ENCODE peak calls at places on chromosomes 5 and 9, in six cellular contexts. One of them, this sample, is unnamed. For H3K36me3, the result is how much of the 10 kb centered on the place peaks cover.

GRCh38 chr9:79701651-79702050 is 129.9 kb downstream of the TLE4 start:
- DNase-seq in suprapubic skin: no peak
- DNase-seq in sigmoid colon: no peak
- DNase-seq in tibial nerve: peak
- DNase-seq in K562: no peak
- DNase-seq in stomach: no peak
- DNase-seq in this sample: no peak

GRCh38 chr9:33860200-33860871 is 43.4 kb downstream of the UBE2R2 start:
- DNase-seq in sigmoid colon: no peak
- DNase-seq in tibial nerve: no peak
- DNase-seq in K562: no peak
- DNase-seq in suprapubic skin: no peak
- DNase-seq in stomach: no peak
- DNase-seq in this sample: no peak

GRCh38 chr5:32143991-32144636 is 30.0 kb downstream of the GOLPH3 start:
- DNase-seq in K562: no peak
- DNase-seq in suprapubic skin: no peak
- DNase-seq in tibial nerve: no peak
- DNase-seq in sigmoid colon: no peak
- DNase-seq in stomach: no peak
- DNase-seq in this sample: no peak

GRCh38 chr9:107306308-107306707 is 23.2 kb downstream of the RAD23B start:
- DNase-seq in tibial nerve: no peak
- DNase-seq in sigmoid colon: no peak
- DNase-seq in stomach: no peak
- DNase-seq in K562: no peak
- DNase-seq in suprapubic skin: no peak
- DNase-seq in this sample: no peak

GRCh38 chr5:96699186-96699820 is 37.1 kb downstream of the CAST start:
- DNase-seq in sigmoid colon: no peak
- DNase-seq in suprapubic skin: no peak
- DNase-seq in stomach: no peak
- DNase-seq in tibial nerve: no peak
- DNase-seq in K562: peak
- DNase-seq in this sample: no peak

GRCh38 chr5:81052325-81052724 is 92.2 kb downstream of the RASGRF2 start:
- DNase-seq in K562: no peak
- DNase-seq in suprapubic skin: no peak
- DNase-seq in sigmoid colon: no peak
- DNase-seq in tibial nerve: no peak
- DNase-seq in stomach: no peak
- DNase-seq in this sample: no peak

GRCh38 chr5:40220260-40220659 is 459.5 kb upstream of the PTGER4 start:
- DNase-seq in suprapubic skin: no peak
- DNase-seq in tibial nerve: no peak
- DNase-seq in K562: no peak
- DNase-seq in stomach: no peak
- DNase-seq in sigmoid colon: no peak
- DNase-seq in this sample: no peak

GRCh38 chr9:32698706-32699277 is 63.3 kb upstream of the TAF1L start:
- DNase-seq in suprapubic skin: no peak
- DNase-seq in K562: no peak
- DNase-seq in sigmoid colon: no peak
- DNase-seq in tibial nerve: no peak
- DNase-seq in stomach: no peak
- DNase-seq in this sample: no peak

DNA sequence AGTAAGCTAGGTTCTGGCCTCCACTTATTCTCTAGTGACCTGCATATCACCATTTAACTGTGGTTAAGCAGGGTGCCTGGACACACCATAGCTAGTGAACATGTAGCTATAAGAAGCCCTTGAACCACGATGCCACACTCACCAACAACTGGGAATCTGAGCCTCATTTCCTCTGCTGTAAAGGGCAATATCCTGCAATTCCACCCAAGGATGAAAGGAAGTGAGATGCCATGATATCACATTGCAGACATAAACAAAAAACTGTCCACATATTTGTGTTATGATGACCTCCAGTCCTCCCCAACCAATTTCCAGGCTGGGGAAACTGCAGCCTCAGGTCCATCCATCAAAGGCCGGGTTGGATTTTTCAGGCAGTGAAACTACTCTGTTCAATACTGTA is 10.4 kb downstream of the TNIP1 start:
- DNase-seq in tibial nerve: no peak
- DNase-seq in K562: no peak
- DNase-seq in stomach: no peak
- DNase-seq in sigmoid colon: no peak
- DNase-seq in suprapubic skin: no peak
- DNase-seq in this sample: no peak
- H3K36me3 ChIP-seq in tibial nerve: under half
- H3K36me3 ChIP-seq in K562: under half
- H3K36me3 ChIP-seq in stomach: under half
- H3K36me3 ChIP-seq in sigmoid colon: under half
- H3K36me3 ChIP-seq in suprapubic skin: under half
- H3K36me3 ChIP-seq in this sample: under half

DNA sequence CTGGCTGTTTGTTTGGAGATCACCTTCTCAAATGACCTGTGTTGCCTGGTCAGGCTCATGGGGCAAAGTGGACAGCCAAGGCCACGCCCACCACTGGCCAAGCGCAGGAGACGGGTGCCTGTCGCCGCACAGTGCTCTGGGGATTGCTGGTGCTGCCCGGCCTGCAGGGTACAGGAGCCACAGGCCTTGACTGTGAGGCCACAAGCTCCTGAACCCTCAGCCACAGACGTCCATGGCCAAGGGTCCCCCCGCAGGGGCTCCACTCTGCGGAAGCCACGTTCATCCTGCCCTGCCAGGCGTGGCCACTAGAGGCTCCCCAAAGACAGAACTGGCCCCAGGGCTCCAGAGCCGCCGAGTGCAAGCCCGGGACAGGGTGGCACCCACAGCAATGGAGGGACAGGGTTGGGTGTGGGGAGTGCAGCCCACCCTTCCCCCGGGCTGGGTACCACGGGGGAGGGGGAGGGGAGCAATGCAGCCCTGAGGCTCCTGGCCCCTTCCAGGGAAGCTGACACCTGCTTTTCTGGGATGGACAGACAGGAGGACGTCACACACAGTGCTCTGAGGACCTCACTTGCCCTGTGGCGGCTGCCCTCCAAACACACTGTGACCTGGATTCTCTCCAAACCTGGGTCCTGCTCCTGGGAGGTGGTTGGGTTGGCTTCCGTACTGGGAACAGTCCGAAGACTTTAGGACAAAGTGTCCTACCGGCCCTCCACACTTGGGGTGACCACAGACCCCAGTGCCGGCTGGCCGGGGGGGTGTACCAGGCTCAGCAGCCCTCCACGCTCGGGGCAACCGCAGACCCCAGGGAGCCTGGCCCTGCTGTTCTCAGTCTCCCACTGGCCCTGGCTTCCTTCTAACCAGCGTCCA is 21.5 kb downstream of the TPPP start:
- DNase-seq in stomach: peak
- DNase-seq in tibial nerve: peak
- DNase-seq in K562: peak
- DNase-seq in suprapubic skin: peak
- DNase-seq in sigmoid colon: peak
- DNase-seq in this sample: peak
- TF ChIP-seq EP300 in stomach: no peak
- TF ChIP-seq EP300 in tibial nerve: no peak
- TF ChIP-seq EP300 in K562: no peak
- TF ChIP-seq EP300 in suprapubic skin: no peak
- TF ChIP-seq EP300 in sigmoid colon: no peak
- TF ChIP-seq EP300 in this sample: no peak

DNA sequence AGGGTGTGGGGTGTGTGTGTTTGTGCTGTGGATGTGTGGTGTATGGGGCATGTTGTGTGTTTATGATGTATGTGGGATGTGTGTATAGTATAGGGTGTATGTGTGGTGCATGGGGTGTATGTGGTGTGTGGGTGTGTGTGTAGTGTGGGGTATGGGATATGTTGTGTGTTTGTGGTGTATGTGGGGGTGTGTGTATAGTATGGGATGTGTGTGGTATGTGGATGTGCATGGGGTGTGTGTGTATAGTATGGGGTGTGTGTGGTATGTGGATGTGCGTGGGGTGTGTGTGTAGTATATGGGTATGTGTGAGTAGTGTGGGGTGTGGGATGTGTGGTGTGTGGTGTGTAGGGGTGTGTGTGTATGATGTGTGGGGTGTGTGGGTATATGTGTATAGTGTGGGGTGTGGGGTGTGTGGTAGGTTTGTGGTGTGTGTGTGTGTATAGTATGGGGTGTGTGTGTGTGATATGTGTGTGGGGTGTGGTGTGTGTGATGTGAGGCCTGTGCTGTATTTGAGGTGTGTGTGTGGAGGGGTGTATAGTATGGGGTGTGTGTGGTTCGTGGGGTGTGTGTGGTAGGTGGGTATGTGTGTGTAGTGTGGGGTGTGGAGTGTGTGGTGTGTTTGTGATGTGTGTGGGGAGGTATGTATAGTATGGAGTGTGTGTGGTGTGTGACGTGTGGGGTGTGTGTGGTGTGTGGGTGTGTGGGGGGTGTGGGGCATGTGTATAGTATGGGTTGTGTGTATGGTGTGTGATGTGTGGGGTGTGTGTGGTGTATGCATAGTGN is 10.5 kb downstream of the ECSCR start:
- DNase-seq in K562: no peak
- DNase-seq in stomach: no peak
- DNase-seq in suprapubic skin: peak
- DNase-seq in sigmoid colon: no peak
- DNase-seq in tibial nerve: no peak
- DNase-seq in this sample: no peak
- TF ChIP-seq POLR2A in K562: no peak
- TF ChIP-seq POLR2A in stomach: no peak
- TF ChIP-seq POLR2A in suprapubic skin: no peak
- TF ChIP-seq POLR2A in sigmoid colon: no peak
- TF ChIP-seq POLR2A in tibial nerve: no peak
- TF ChIP-seq POLR2A in this sample: no peak

DNA sequence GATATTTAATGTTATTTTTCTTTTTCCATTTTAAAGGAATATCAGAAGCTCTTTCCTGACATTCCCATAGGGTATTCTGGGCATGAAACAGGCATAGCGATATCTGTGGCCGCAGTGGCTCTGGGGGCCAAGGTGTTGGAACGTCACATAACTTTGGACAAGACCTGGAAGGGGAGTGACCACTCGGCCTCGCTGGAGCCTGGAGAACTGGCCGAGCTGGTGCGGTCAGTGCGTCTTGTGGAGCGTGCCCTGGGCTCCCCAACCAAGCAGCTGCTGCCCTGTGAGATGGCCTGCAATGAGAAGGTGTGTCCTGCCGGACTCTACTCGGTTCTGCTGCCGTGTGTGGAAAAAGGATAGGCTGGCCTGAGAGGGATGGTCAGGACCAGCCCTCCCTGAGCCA is 24.2 kb downstream of the NANS start:
- DNase-seq in stomach: no peak
- DNase-seq in tibial nerve: no peak
- DNase-seq in K562: no peak
- DNase-seq in sigmoid colon: no peak
- DNase-seq in suprapubic skin: peak
- DNase-seq in this sample: no peak
- H3K36me3 ChIP-seq in stomach: half or more
- H3K36me3 ChIP-seq in tibial nerve: under half
- H3K36me3 ChIP-seq in K562: half or more
- H3K36me3 ChIP-seq in sigmoid colon: under half
- H3K36me3 ChIP-seq in suprapubic skin: half or more
- H3K36me3 ChIP-seq in this sample: under half

DNA sequence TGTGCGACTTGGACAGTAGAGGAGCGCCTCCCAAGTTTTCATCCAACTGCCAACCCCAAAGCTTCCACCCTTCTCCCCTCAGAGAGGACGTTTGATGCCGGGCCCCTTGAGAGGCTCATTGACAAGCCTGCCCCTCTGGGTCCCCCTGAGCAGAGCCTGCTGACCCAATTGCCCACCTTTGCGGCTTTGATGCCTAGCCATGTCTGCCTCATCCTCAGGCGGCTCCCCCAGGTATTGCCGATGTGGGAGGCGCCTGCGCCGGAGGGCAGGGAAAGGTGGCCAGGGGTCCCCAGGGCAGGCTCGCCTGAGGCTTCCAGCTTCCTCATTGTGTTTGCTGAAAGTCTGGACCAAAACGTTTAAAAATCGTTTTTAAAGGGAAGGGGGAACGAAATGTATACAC is 1.4 kb downstream of the ODF2 start:
- DNase-seq in suprapubic skin: no peak
- DNase-seq in stomach: no peak
- DNase-seq in tibial nerve: no peak
- DNase-seq in K562: no peak
- DNase-seq in sigmoid colon: no peak
- DNase-seq in this sample: no peak
- TF ChIP-seq EP300 in suprapubic skin: no peak
- TF ChIP-seq EP300 in stomach: no peak
- TF ChIP-seq EP300 in tibial nerve: no peak
- TF ChIP-seq EP300 in K562: no peak
- TF ChIP-seq EP300 in sigmoid colon: no peak
- TF ChIP-seq EP300 in this sample: no peak